ENCODE peak calls at places on chromosome 11, in eight cellular contexts. One of them, this sample, is unnamed.

GRCh38 chr11:132911186-132911585 is 621.1 kb downstream of the OPCML start:
- DNase-seq in esophagus squamous epithelium: no peak
- DNase-seq in left ventricle myocardium inferior: no peak
- DNase-seq in OCI-LY7: no peak
- DNase-seq in coronary artery: no peak
- DNase-seq in cardiac fibroblast: peak; percentile 79
- DNase-seq in fibroblast of the aortic adventitia: peak; percentile 2
- DNase-seq in nephron progenitor cell: no peak
- DNase-seq in this sample: no peak

GRCh38 chr11:18064450-18065048 is 18.5 kb upstream of the TPH1 start:
- DNase-seq in nephron progenitor cell: no peak
- DNase-seq in fibroblast of the aortic adventitia: no peak
- DNase-seq in OCI-LY7: no peak
- DNase-seq in esophagus squamous epithelium: no peak
- DNase-seq in cardiac fibroblast: no peak
- DNase-seq in left ventricle myocardium inferior: no peak
- DNase-seq in coronary artery: no peak
- DNase-seq in this sample: no peak

GRCh38 chr11:44766112-44766971 is 39.6 kb downstream of the TSPAN18 start:
- DNase-seq in nephron progenitor cell: no peak
- DNase-seq in coronary artery: peak; percentile 88
- DNase-seq in cardiac fibroblast: peak; percentile 93
- DNase-seq in left ventricle myocardium inferior: peak; percentile 73
- DNase-seq in esophagus squamous epithelium: no peak
- DNase-seq in fibroblast of the aortic adventitia: peak; percentile 93
- DNase-seq in OCI-LY7: no peak
- DNase-seq in this sample: no peak

GRCh38 chr11:103862827-103863213 is 173.6 kb upstream of the DDI1 start:
- DNase-seq in coronary artery: no peak
- DNase-seq in cardiac fibroblast: no peak
- DNase-seq in esophagus squamous epithelium: no peak
- DNase-seq in fibroblast of the aortic adventitia: no peak
- DNase-seq in nephron progenitor cell: no peak
- DNase-seq in OCI-LY7: no peak
- DNase-seq in left ventricle myocardium inferior: no peak
- DNase-seq in this sample: no peak

GRCh38 chr11:104127828-104128227 is 36.1 kb downstream of the PDGFD start:
- DNase-seq in nephron progenitor cell: no peak
- DNase-seq in fibroblast of the aortic adventitia: peak; percentile 85
- DNase-seq in left ventricle myocardium inferior: no peak
- DNase-seq in cardiac fibroblast: peak; percentile 73
- DNase-seq in esophagus squamous epithelium: no peak
- DNase-seq in OCI-LY7: no peak
- DNase-seq in coronary artery: no peak
- DNase-seq in this sample: no peak

GRCh38 chr11:70040869-70041501 is 37.1 kb upstream of the ANO1 start:
- DNase-seq in esophagus squamous epithelium: no peak
- DNase-seq in fibroblast of the aortic adventitia: no peak
- DNase-seq in nephron progenitor cell: no peak
- DNase-seq in OCI-LY7: no peak
- DNase-seq in cardiac fibroblast: no peak
- DNase-seq in left ventricle myocardium inferior: no peak
- DNase-seq in coronary artery: peak; percentile 3
- DNase-seq in this sample: no peak

GRCh38 chr11:6745465-6746015 is 26.2 kb downstream of the OR2AG2 start:
- DNase-seq in cardiac fibroblast: no peak
- DNase-seq in left ventricle myocardium inferior: no peak
- DNase-seq in fibroblast of the aortic adventitia: no peak
- DNase-seq in esophagus squamous epithelium: no peak
- DNase-seq in nephron progenitor cell: no peak
- DNase-seq in OCI-LY7: no peak
- DNase-seq in coronary artery: no peak
- DNase-seq in this sample: peak; percentile 35

GRCh38 chr11:115712296-115712695 is 208.1 kb upstream of the CADM1 start:
- DNase-seq in fibroblast of the aortic adventitia: no peak
- DNase-seq in nephron progenitor cell: no peak
- DNase-seq in esophagus squamous epithelium: no peak
- DNase-seq in cardiac fibroblast: no peak
- DNase-seq in left ventricle myocardium inferior: no peak
- DNase-seq in coronary artery: no peak
- DNase-seq in OCI-LY7: no peak
- DNase-seq in this sample: no peak

GRCh38 chr11:3177931-3178330 is 12.8 kb upstream of the OSBPL5 start:
- DNase-seq in fibroblast of the aortic adventitia: no peak
- DNase-seq in coronary artery: no peak
- DNase-seq in esophagus squamous epithelium: no peak
- DNase-seq in nephron progenitor cell: no peak
- DNase-seq in cardiac fibroblast: no peak
- DNase-seq in left ventricle myocardium inferior: no peak
- DNase-seq in OCI-LY7: no peak
- DNase-seq in this sample: no peak

GRCh38 chr11:45296085-45296484 is 9.9 kb upstream of the SYT13 start:
- DNase-seq in coronary artery: no peak
- DNase-seq in fibroblast of the aortic adventitia: no peak
- DNase-seq in OCI-LY7: no peak
- DNase-seq in esophagus squamous epithelium: no peak
- DNase-seq in left ventricle myocardium inferior: no peak
- DNase-seq in nephron progenitor cell: no peak
- DNase-seq in cardiac fibroblast: no peak
- DNase-seq in this sample: no peak

GRCh38 chr11:117042689-117043088 is 55.5 kb downstream of the SIK3 start:
- DNase-seq in fibroblast of the aortic adventitia: no peak
- DNase-seq in esophagus squamous epithelium: no peak
- DNase-seq in coronary artery: no peak
- DNase-seq in OCI-LY7: no peak
- DNase-seq in left ventricle myocardium inferior: no peak
- DNase-seq in nephron progenitor cell: no peak
- DNase-seq in cardiac fibroblast: no peak
- DNase-seq in this sample: no peak

GRCh38 chr11:131943296-131943695 is 572.9 kb downstream of the NTM start:
- DNase-seq in OCI-LY7: no peak
- DNase-seq in cardiac fibroblast: no peak
- DNase-seq in nephron progenitor cell: no peak
- DNase-seq in fibroblast of the aortic adventitia: no peak
- DNase-seq in esophagus squamous epithelium: no peak
- DNase-seq in left ventricle myocardium inferior: no peak
- DNase-seq in coronary artery: no peak
- DNase-seq in this sample: no peak

GRCh38 chr11:86041975-86042378 is 26.9 kb downstream of the PICALM start:
- DNase-seq in coronary artery: no peak
- DNase-seq in esophagus squamous epithelium: no peak
- DNase-seq in cardiac fibroblast: peak; percentile 95
- DNase-seq in left ventricle myocardium inferior: no peak
- DNase-seq in OCI-LY7: peak; percentile 79
- DNase-seq in nephron progenitor cell: peak; percentile 67
- DNase-seq in fibroblast of the aortic adventitia: peak; percentile 97
- DNase-seq in this sample: peak; percentile 55

GRCh38 chr11:64234840-64235379 is 526 bp downstream of the VEGFB start:
- DNase-seq in nephron progenitor cell: peak; percentile 59
- DNase-seq in OCI-LY7: peak; percentile 72
- DNase-seq in esophagus squamous epithelium: no peak
- DNase-seq in fibroblast of the aortic adventitia: no peak
- DNase-seq in cardiac fibroblast: no peak
- DNase-seq in left ventricle myocardium inferior: peak; percentile 57
- DNase-seq in coronary artery: no peak
- DNase-seq in this sample: no peak

GRCh38 chr11:15318814-15319213 is 204.1 kb downstream of the INSC start:
- DNase-seq in fibroblast of the aortic adventitia: no peak
- DNase-seq in cardiac fibroblast: no peak
- DNase-seq in nephron progenitor cell: no peak
- DNase-seq in OCI-LY7: no peak
- DNase-seq in left ventricle myocardium inferior: no peak
- DNase-seq in coronary artery: no peak
- DNase-seq in esophagus squamous epithelium: no peak
- DNase-seq in this sample: no peak

GRCh38 chr11:106278391-106278790 is 200.9 kb downstream of the AASDHPPT start:
- DNase-seq in fibroblast of the aortic adventitia: peak; percentile 77
- DNase-seq in OCI-LY7: no peak
- DNase-seq in esophagus squamous epithelium: no peak
- DNase-seq in cardiac fibroblast: peak; percentile 90
- DNase-seq in left ventricle myocardium inferior: no peak
- DNase-seq in coronary artery: no peak
- DNase-seq in nephron progenitor cell: no peak
- DNase-seq in this sample: no peak

GRCh38 chr11:57490456-57491248 is 24.9 kb downstream of the SLC43A1 start:
- DNase-seq in fibroblast of the aortic adventitia: peak; percentile 44
- DNase-seq in cardiac fibroblast: no peak
- DNase-seq in nephron progenitor cell: no peak
- DNase-seq in coronary artery: no peak
- DNase-seq in left ventricle myocardium inferior: no peak
- DNase-seq in esophagus squamous epithelium: no peak
- DNase-seq in OCI-LY7: no peak
- DNase-seq in this sample: no peak

GRCh38 chr11:133697603-133698002 is 147.7 kb downstream of the SPATA19 start:
- DNase-seq in left ventricle myocardium inferior: no peak
- DNase-seq in esophagus squamous epithelium: no peak
- DNase-seq in nephron progenitor cell: no peak
- DNase-seq in fibroblast of the aortic adventitia: no peak
- DNase-seq in OCI-LY7: no peak
- DNase-seq in coronary artery: no peak
- DNase-seq in cardiac fibroblast: no peak
- DNase-seq in this sample: no peak

DNA sequence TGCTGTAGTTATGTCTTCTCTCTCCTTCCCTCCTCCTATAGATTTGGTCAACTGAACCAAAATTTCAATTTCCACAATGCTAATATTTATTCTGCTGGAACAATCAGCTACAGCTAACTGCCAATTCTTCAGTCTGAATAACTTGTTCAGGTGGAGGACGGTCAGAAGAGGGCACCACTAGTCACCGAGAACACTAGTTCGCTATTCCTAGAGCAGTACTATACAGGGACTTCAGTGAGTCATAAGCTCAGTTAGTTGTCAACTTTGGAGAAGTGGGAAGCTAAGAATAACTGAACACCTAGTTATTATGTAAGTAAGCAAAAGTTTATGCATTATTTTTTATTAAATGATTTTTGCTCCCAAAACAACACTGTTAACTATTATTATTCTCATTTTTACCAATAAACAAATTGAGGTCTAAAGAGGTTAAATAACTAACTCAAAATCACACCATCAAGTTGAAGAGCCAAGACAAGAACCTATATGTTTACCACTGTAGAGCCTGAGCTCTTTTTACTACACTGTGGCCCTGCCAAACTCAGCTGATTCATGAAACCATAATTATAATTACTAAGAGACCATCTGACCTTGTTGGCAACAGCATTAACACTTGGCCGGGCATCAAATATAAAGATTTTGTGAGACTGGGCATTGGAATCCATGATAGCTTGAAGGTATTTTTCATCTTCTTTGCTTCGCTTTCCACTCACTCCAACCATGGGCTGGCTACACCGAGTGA is 59.0 kb downstream of the CEP57 start:
- DNase-seq in coronary artery: no peak
- DNase-seq in nephron progenitor cell: peak; percentile 16
- DNase-seq in cardiac fibroblast: peak; percentile 85
- DNase-seq in left ventricle myocardium inferior: peak; percentile 18
- DNase-seq in OCI-LY7: peak; percentile 24
- DNase-seq in esophagus squamous epithelium: no peak
- DNase-seq in fibroblast of the aortic adventitia: peak; percentile 84
- DNase-seq in this sample: peak; percentile 10
- TF ChIP-seq CTCF in coronary artery: peak; percentile 44
- TF ChIP-seq CTCF in nephron progenitor cell: peak; percentile 39
- TF ChIP-seq CTCF in cardiac fibroblast: peak; percentile 55
- TF ChIP-seq CTCF in left ventricle myocardium inferior: peak; percentile 61
- TF ChIP-seq CTCF in OCI-LY7: peak; percentile 69
- TF ChIP-seq CTCF in esophagus squamous epithelium: peak; percentile 29
- TF ChIP-seq CTCF in fibroblast of the aortic adventitia: peak; percentile 60
- TF ChIP-seq CTCF in this sample: peak; percentile 48

DNA sequence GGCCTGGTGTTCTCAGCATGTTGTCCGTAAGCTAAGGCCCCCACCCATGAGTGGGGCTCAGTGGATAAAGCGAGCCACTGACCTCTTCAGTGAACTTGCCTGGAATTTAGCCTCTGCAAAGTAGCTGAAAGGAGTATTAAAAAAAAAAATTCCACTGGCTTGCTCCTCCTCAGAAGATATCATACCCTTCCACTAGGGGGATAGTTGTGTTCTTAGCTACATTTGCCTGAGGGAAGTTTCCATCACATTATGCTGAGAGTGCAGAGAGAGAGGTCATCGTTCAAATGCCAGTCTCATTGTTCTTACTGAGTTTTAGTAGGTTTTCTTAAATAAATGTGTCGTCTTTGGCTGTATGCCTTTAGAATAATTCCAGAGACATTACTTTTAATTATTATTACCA is 879.7 kb downstream of the JRKL start:
- DNase-seq in OCI-LY7: no peak
- DNase-seq in nephron progenitor cell: no peak
- DNase-seq in coronary artery: no peak
- DNase-seq in left ventricle myocardium inferior: no peak
- DNase-seq in esophagus squamous epithelium: no peak
- DNase-seq in cardiac fibroblast: peak; percentile 16
- DNase-seq in fibroblast of the aortic adventitia: no peak
- DNase-seq in this sample: no peak
- TF ChIP-seq CTCF in OCI-LY7: peak; percentile 41
- TF ChIP-seq CTCF in nephron progenitor cell: peak; percentile 35
- TF ChIP-seq CTCF in coronary artery: no peak
- TF ChIP-seq CTCF in left ventricle myocardium inferior: no peak
- TF ChIP-seq CTCF in esophagus squamous epithelium: no peak
- TF ChIP-seq CTCF in cardiac fibroblast: peak; percentile 10
- TF ChIP-seq CTCF in fibroblast of the aortic adventitia: no peak
- TF ChIP-seq CTCF in this sample: no peak

GRCh38 chr11:1009371-1009770 is 27.1 kb downstream of the MUC6 start:
- DNase-seq in cardiac fibroblast: no peak
- DNase-seq in left ventricle myocardium inferior: no peak
- DNase-seq in OCI-LY7: no peak
- DNase-seq in coronary artery: no peak
- DNase-seq in fibroblast of the aortic adventitia: no peak
- DNase-seq in nephron progenitor cell: no peak
- DNase-seq in esophagus squamous epithelium: no peak
- DNase-seq in this sample: no peak
- TF ChIP-seq CTCF in cardiac fibroblast: no peak
- TF ChIP-seq CTCF in left ventricle myocardium inferior: no peak
- TF ChIP-seq CTCF in OCI-LY7: no peak
- TF ChIP-seq CTCF in coronary artery: no peak
- TF ChIP-seq CTCF in fibroblast of the aortic adventitia: no peak
- TF ChIP-seq CTCF in nephron progenitor cell: no peak
- TF ChIP-seq CTCF in esophagus squamous epithelium: no peak
- TF ChIP-seq CTCF in this sample: no peak

GRCh38 chr11:102685311-102685710 is 20.3 kb downstream of the MMP27 start:
- DNase-seq in OCI-LY7: no peak
- DNase-seq in nephron progenitor cell: no peak
- DNase-seq in left ventricle myocardium inferior: no peak
- DNase-seq in coronary artery: no peak
- DNase-seq in esophagus squamous epithelium: no peak
- DNase-seq in cardiac fibroblast: no peak
- DNase-seq in fibroblast of the aortic adventitia: peak; percentile 42
- DNase-seq in this sample: no peak

GRCh38 chr11:102680945-102681344 is 24.6 kb downstream of the MMP27 start:
- DNase-seq in nephron progenitor cell: no peak
- DNase-seq in cardiac fibroblast: peak; percentile 5
- DNase-seq in esophagus squamous epithelium: no peak
- DNase-seq in left ventricle myocardium inferior: no peak
- DNase-seq in fibroblast of the aortic adventitia: peak; percentile 76
- DNase-seq in coronary artery: no peak
- DNase-seq in OCI-LY7: no peak
- DNase-seq in this sample: no peak

GRCh38 chr11:102678022-102678421 is 27.5 kb downstream of the MMP27 start:
- DNase-seq in coronary artery: no peak
- DNase-seq in cardiac fibroblast: no peak
- DNase-seq in left ventricle myocardium inferior: no peak
- DNase-seq in esophagus squamous epithelium: no peak
- DNase-seq in fibroblast of the aortic adventitia: no peak
- DNase-seq in nephron progenitor cell: no peak
- DNase-seq in OCI-LY7: no peak
- DNase-seq in this sample: no peak

GRCh38 chr11:102685769-102686168 is 19.8 kb downstream of the MMP27 start:
- DNase-seq in OCI-LY7: no peak
- DNase-seq in left ventricle myocardium inferior: no peak
- DNase-seq in fibroblast of the aortic adventitia: no peak
- DNase-seq in nephron progenitor cell: no peak
- DNase-seq in esophagus squamous epithelium: no peak
- DNase-seq in cardiac fibroblast: no peak
- DNase-seq in coronary artery: no peak
- DNase-seq in this sample: no peak

GRCh38 chr11:102683277-102683676 is 22.3 kb downstream of the MMP27 start:
- DNase-seq in left ventricle myocardium inferior: no peak
- DNase-seq in esophagus squamous epithelium: no peak
- DNase-seq in coronary artery: no peak
- DNase-seq in cardiac fibroblast: no peak
- DNase-seq in OCI-LY7: no peak
- DNase-seq in fibroblast of the aortic adventitia: no peak
- DNase-seq in nephron progenitor cell: no peak
- DNase-seq in this sample: no peak
- TF ChIP-seq CTCF in left ventricle myocardium inferior: no peak
- TF ChIP-seq CTCF in esophagus squamous epithelium: no peak
- TF ChIP-seq CTCF in coronary artery: no peak
- TF ChIP-seq CTCF in cardiac fibroblast: no peak
- TF ChIP-seq CTCF in OCI-LY7: no peak
- TF ChIP-seq CTCF in fibroblast of the aortic adventitia: no peak
- TF ChIP-seq CTCF in nephron progenitor cell: no peak
- TF ChIP-seq CTCF in this sample: no peak